ENCODE peak calls at places on chromosomes 11 and 22, in four cellular contexts. One of them, this sample, is unnamed.

GRCh38 chr11:73597340-73597955 is 464 bp downstream of the FAM168A start:
- DNase-seq in AG04450: no peak
- DNase-seq in stimulated activated CD8-positive, alpha-beta memory T cell treated with anti-CD3 and anti-CD28 coated beads, Interleukin-4, amount 100 ng/mL, for 1 hour: no peak
- DNase-seq in EL: peak; percentile 3
- DNase-seq in this sample: no peak

GRCh38 chr22:26547426-26547825 is 35.2 kb upstream of the TFIP11 start:
- DNase-seq in AG04450: no peak
- DNase-seq in EL: peak; percentile 13
- DNase-seq in stimulated activated CD8-positive, alpha-beta memory T cell treated with anti-CD3 and anti-CD28 coated beads, Interleukin-4, amount 100 ng/mL, for 1 hour: no peak
- DNase-seq in this sample: no peak

GRCh38 chr22:19933328-19934241 is 8.0 kb upstream of the COMT start:
- DNase-seq in EL: no peak
- DNase-seq in AG04450: no peak
- DNase-seq in stimulated activated CD8-positive, alpha-beta memory T cell treated with anti-CD3 and anti-CD28 coated beads, Interleukin-4, amount 100 ng/mL, for 1 hour: no peak
- DNase-seq in this sample: no peak

GRCh38 chr22:38083931-38084631 is at the start of gene SLC16A8:
- DNase-seq in EL: no peak
- DNase-seq in AG04450: no peak
- DNase-seq in stimulated activated CD8-positive, alpha-beta memory T cell treated with anti-CD3 and anti-CD28 coated beads, Interleukin-4, amount 100 ng/mL, for 1 hour: no peak
- DNase-seq in this sample: no peak

GRCh38 chr11:8335683-8336082 is 72.0 kb upstream of the LMO1 start:
- DNase-seq in AG04450: no peak
- DNase-seq in stimulated activated CD8-positive, alpha-beta memory T cell treated with anti-CD3 and anti-CD28 coated beads, Interleukin-4, amount 100 ng/mL, for 1 hour: no peak
- DNase-seq in EL: peak; percentile 38
- DNase-seq in this sample: no peak

GRCh38 chr11:17434108-17434507 is 42.5 kb downstream of the ABCC8 start:
- DNase-seq in stimulated activated CD8-positive, alpha-beta memory T cell treated with anti-CD3 and anti-CD28 coated beads, Interleukin-4, amount 100 ng/mL, for 1 hour: no peak
- DNase-seq in EL: no peak
- DNase-seq in AG04450: no peak
- DNase-seq in this sample: no peak

GRCh38 chr11:78022397-78023396 is at the start of gene KCTD14:
- DNase-seq in AG04450: no peak
- DNase-seq in stimulated activated CD8-positive, alpha-beta memory T cell treated with anti-CD3 and anti-CD28 coated beads, Interleukin-4, amount 100 ng/mL, for 1 hour: no peak
- DNase-seq in EL: peak; percentile 41
- DNase-seq in this sample: peak; percentile 47

GRCh38 chr11:85756401-85757200 is 54.3 kb downstream of the SYTL2 start:
- DNase-seq in stimulated activated CD8-positive, alpha-beta memory T cell treated with anti-CD3 and anti-CD28 coated beads, Interleukin-4, amount 100 ng/mL, for 1 hour: no peak
- DNase-seq in AG04450: no peak
- DNase-seq in EL: no peak
- DNase-seq in this sample: no peak

GRCh38 chr11:82671451-82671850 is 62.2 kb downstream of the FAM181B start:
- DNase-seq in AG04450: no peak
- DNase-seq in EL: no peak
- DNase-seq in stimulated activated CD8-positive, alpha-beta memory T cell treated with anti-CD3 and anti-CD28 coated beads, Interleukin-4, amount 100 ng/mL, for 1 hour: no peak
- DNase-seq in this sample: no peak

GRCh38 chr11:74025467-74026166 is 16.7 kb upstream of the UCP3 start:
- DNase-seq in AG04450: no peak
- DNase-seq in stimulated activated CD8-positive, alpha-beta memory T cell treated with anti-CD3 and anti-CD28 coated beads, Interleukin-4, amount 100 ng/mL, for 1 hour: no peak
- DNase-seq in EL: peak; percentile 80
- DNase-seq in this sample: no peak

GRCh38 chr11:86182976-86183584 is 61.5 kb upstream of the EED start:
- DNase-seq in EL: peak; percentile 55
- DNase-seq in stimulated activated CD8-positive, alpha-beta memory T cell treated with anti-CD3 and anti-CD28 coated beads, Interleukin-4, amount 100 ng/mL, for 1 hour: no peak
- DNase-seq in AG04450: no peak
- DNase-seq in this sample: no peak

GRCh38 chr11:59898652-59899051 is 20.1 kb downstream of the OOSP3 start:
- DNase-seq in AG04450: no peak
- DNase-seq in stimulated activated CD8-positive, alpha-beta memory T cell treated with anti-CD3 and anti-CD28 coated beads, Interleukin-4, amount 100 ng/mL, for 1 hour: no peak
- DNase-seq in EL: peak; percentile 10
- DNase-seq in this sample: no peak

GRCh38 chr11:28526406-28526751 is 418.2 kb downstream of the METTL15 start:
- DNase-seq in stimulated activated CD8-positive, alpha-beta memory T cell treated with anti-CD3 and anti-CD28 coated beads, Interleukin-4, amount 100 ng/mL, for 1 hour: no peak
- DNase-seq in EL: peak; percentile 10
- DNase-seq in AG04450: no peak
- DNase-seq in this sample: no peak

GRCh38 chr11:3944198-3944597 is 88.7 kb downstream of the STIM1 start:
- DNase-seq in stimulated activated CD8-positive, alpha-beta memory T cell treated with anti-CD3 and anti-CD28 coated beads, Interleukin-4, amount 100 ng/mL, for 1 hour: no peak
- DNase-seq in EL: no peak
- DNase-seq in AG04450: no peak
- DNase-seq in this sample: no peak

GRCh38 chr11:44387415-44387814 is 77.5 kb upstream of the ALX4 start:
- DNase-seq in EL: no peak
- DNase-seq in AG04450: no peak
- DNase-seq in stimulated activated CD8-positive, alpha-beta memory T cell treated with anti-CD3 and anti-CD28 coated beads, Interleukin-4, amount 100 ng/mL, for 1 hour: no peak
- DNase-seq in this sample: no peak

GRCh38 chr11:6623391-6624363 is 4.5 kb upstream of the TPP1 start:
- DNase-seq in EL: no peak
- DNase-seq in AG04450: no peak
- DNase-seq in stimulated activated CD8-positive, alpha-beta memory T cell treated with anti-CD3 and anti-CD28 coated beads, Interleukin-4, amount 100 ng/mL, for 1 hour: no peak
- DNase-seq in this sample: no peak

GRCh38 chr11:68148071-68148805 is 27.1 kb upstream of the CHKA start:
- DNase-seq in AG04450: no peak
- DNase-seq in stimulated activated CD8-positive, alpha-beta memory T cell treated with anti-CD3 and anti-CD28 coated beads, Interleukin-4, amount 100 ng/mL, for 1 hour: no peak
- DNase-seq in EL: no peak
- DNase-seq in this sample: no peak

GRCh38 chr11:10490398-10491232 is 35.6 kb downstream of the AMPD3 start:
- DNase-seq in AG04450: peak; percentile 92
- DNase-seq in EL: peak; percentile 99
- DNase-seq in stimulated activated CD8-positive, alpha-beta memory T cell treated with anti-CD3 and anti-CD28 coated beads, Interleukin-4, amount 100 ng/mL, for 1 hour: no peak
- DNase-seq in this sample: no peak

GRCh38 chr11:101721270-101721669 is 137.5 kb upstream of the TRPC6 start:
- DNase-seq in stimulated activated CD8-positive, alpha-beta memory T cell treated with anti-CD3 and anti-CD28 coated beads, Interleukin-4, amount 100 ng/mL, for 1 hour: no peak
- DNase-seq in EL: no peak
- DNase-seq in AG04450: no peak
- DNase-seq in this sample: no peak

GRCh38 chr22:20113551-20114310 is 2.2 kb upstream of the RANBP1 start:
- DNase-seq in AG04450: no peak
- DNase-seq in stimulated activated CD8-positive, alpha-beta memory T cell treated with anti-CD3 and anti-CD28 coated beads, Interleukin-4, amount 100 ng/mL, for 1 hour: no peak
- DNase-seq in EL: no peak
- DNase-seq in this sample: no peak

GRCh38 chr11:87719311-87720073 is 455.8 kb downstream of the RAB38 start:
- DNase-seq in EL: peak; percentile 32
- DNase-seq in stimulated activated CD8-positive, alpha-beta memory T cell treated with anti-CD3 and anti-CD28 coated beads, Interleukin-4, amount 100 ng/mL, for 1 hour: no peak
- DNase-seq in AG04450: no peak
- DNase-seq in this sample: no peak

GRCh38 chr11:71446942-71447688 is 1.1 kb downstream of the DHCR7 start:
- DNase-seq in EL: peak; percentile 58
- DNase-seq in stimulated activated CD8-positive, alpha-beta memory T cell treated with anti-CD3 and anti-CD28 coated beads, Interleukin-4, amount 100 ng/mL, for 1 hour: no peak
- DNase-seq in AG04450: peak; percentile 7
- DNase-seq in this sample: no peak

GRCh38 chr11:46666516-46666915 is 33.9 kb downstream of the ARHGAP1 start:
- DNase-seq in EL: no peak
- DNase-seq in stimulated activated CD8-positive, alpha-beta memory T cell treated with anti-CD3 and anti-CD28 coated beads, Interleukin-4, amount 100 ng/mL, for 1 hour: no peak
- DNase-seq in AG04450: no peak
- DNase-seq in this sample: no peak

GRCh38 chr22:17672417-17672991 is 33.9 kb downstream of the BCL2L13 start:
- DNase-seq in AG04450: no peak
- DNase-seq in EL: peak; percentile 4
- DNase-seq in stimulated activated CD8-positive, alpha-beta memory T cell treated with anti-CD3 and anti-CD28 coated beads, Interleukin-4, amount 100 ng/mL, for 1 hour: no peak
- DNase-seq in this sample: peak; percentile 89